ENCODE peak calls at places on chromosomes 7 and 10, in ten cellular contexts. K, Y, H, A, X, J, C, R, N and F are unnamed samples.

GRCh38 chr7:50781371-50781770 is 1.3 kb downstream of the GRB10 start:
- DNase-seq in X (no peak), Y (no peak), K (peak), N (no peak), H (no peak), J (no peak), A (no peak), R (no peak), C (no peak), F (no peak)

GRCh38 chr7:120023494-120024167 is 249.3 kb upstream of the KCND2 start:
- DNase-seq in K (no peak), X (no peak), R (peak), N (peak), J (no peak), A (no peak), H (no peak), C (no peak), Y (no peak), F (peak)

GRCh38 chr10:7819126-7819470 is 793 bp downstream of the TAF3 start:
- DNase-seq in H (peak), Y (peak), R (peak), X (peak), A (no peak), J (peak), K (peak), C (peak), N (peak), F (peak)

GRCh38 chr7:116955801-116956514 is 2.7 kb downstream of the ST7 start:
- DNase-seq in H (no peak), N (peak), A (no peak), R (peak), X (no peak), K (no peak), C (no peak), Y (no peak), J (no peak), F (no peak)

GRCh38 chr10:71835671-71836593 is 15.1 kb downstream of the PSAP start:
- DNase-seq in K (peak), C (peak), J (peak), Y (no peak), H (no peak), X (peak), R (peak), N (peak), A (no peak), F (peak)

GRCh38 chr7:126698446-126698845 is 554.3 kb downstream of the GRM8 start:
- DNase-seq in X (no peak), C (no peak), K (no peak), A (no peak), J (no peak), Y (no peak), N (no peak), H (peak), R (no peak), F (no peak)

GRCh38 chr10:97633921-97634320 is 621 bp upstream of the MORN4 start:
- DNase-seq in X (no peak), C (no peak), H (peak), J (no peak), Y (peak), N (no peak), K (peak), A (no peak), R (peak), F (peak)

GRCh38 chr10:637771-638195 is 51.7 kb downstream of the DIP2C start:
- DNase-seq in A (no peak), H (no peak), N (no peak), Y (no peak), X (no peak), C (no peak), K (no peak), R (no peak), J (no peak), F (no peak)

GRCh38 chr7:54679414-54679813 is 79.6 kb downstream of the SEC61G start:
- DNase-seq in R (no peak), H (no peak), J (no peak), N (no peak), C (no peak), A (no peak), Y (no peak), X (no peak), K (no peak), F (no peak)

GRCh38 chr7:2078899-2079298 is 153.8 kb downstream of the MAD1L1 start:
- DNase-seq in Y (no peak), C (no peak), N (no peak), J (no peak), R (no peak), K (no peak), H (no peak), X (no peak), A (no peak), F (no peak)

GRCh38 chr7:73521636-73522080 is 435 bp downstream of the BAZ1B start:
- DNase-seq in A (no peak), C (peak), N (peak), R (peak), Y (peak), H (peak), X (peak), K (no peak), J (peak), F (peak)

GRCh38 chr7:15461576-15461975 is 100.2 kb downstream of the AGMO start:
- DNase-seq in Y (no peak), R (peak), N (peak), A (no peak), J (no peak), C (no peak), X (no peak), H (peak), K (no peak), F (peak)

GRCh38 chr10:78222096-78222790 is 188.6 kb downstream of the RPS24 start:
- DNase-seq in A (no peak), C (no peak), J (no peak), R (no peak), X (no peak), N (no peak), K (no peak), H (no peak), Y (no peak), F (no peak)

GRCh38 chr10:19629559-19629958 is 186.7 kb upstream of the PLXDC2 start:
- DNase-seq in H (no peak), J (peak), K (peak), C (peak), A (no peak), Y (no peak), N (peak), R (peak), X (peak), F (peak)

GRCh38 chr7:47582748-47583740 is 1.1 kb upstream of the TNS3 start:
- DNase-seq in X (no peak), J (no peak), C (peak), A (no peak), H (no peak), K (no peak), Y (no peak), R (peak), N (peak), F (peak)

GRCh38 chr10:47160967-47161366 is 139.0 kb upstream of the GDF10 start:
- DNase-seq in K (no peak), R (no peak), N (no peak), C (no peak), J (no peak), Y (no peak), A (no peak), H (peak), X (no peak), F (no peak)

GRCh38 chr10:131726460-131726861 is 174.3 kb upstream of the PPP2R2D start:
- DNase-seq in R (no peak), N (no peak), C (peak), H (no peak), J (peak), K (peak), Y (no peak), A (no peak), X (peak), F (no peak)

GRCh38 chr10:35992107-35992506 is 350.0 kb upstream of the FZD8 start:
- DNase-seq in Y (no peak), J (no peak), X (no peak), K (no peak), A (no peak), C (no peak), H (no peak), N (no peak), R (no peak), F (no peak)

GRCh38 chr10:14244147-14244546 is 86.6 kb downstream of the FRMD4A start:
- DNase-seq in A (no peak), X (no peak), J (no peak), R (no peak), Y (peak), K (peak), H (no peak), C (no peak), N (no peak), F (no peak)

GRCh38 chr10:101512741-101513140 is 75.3 kb downstream of the POLL start:
- DNase-seq in Y (no peak), C (no peak), K (no peak), J (no peak), A (no peak), X (no peak), N (peak), H (peak), R (peak), F (peak)

GRCh38 chr10:15068802-15069201 is 19.8 kb downstream of the ACBD7 start:
- DNase-seq in N (peak), A (no peak), K (no peak), X (no peak), J (no peak), Y (no peak), R (peak), C (no peak), H (no peak), F (peak)

GRCh38 chr10:7070950-7071349 is 339.9 kb downstream of the SFMBT2 start:
- DNase-seq in H (no peak), C (no peak), J (no peak), R (no peak), N (no peak), A (no peak), Y (no peak), K (no peak), X (no peak), F (no peak)

GRCh38 chr10:100802196-100802595 is 56.8 kb downstream of the PAX2 start:
- DNase-seq in K (no peak), H (no peak), C (no peak), A (no peak), J (no peak), N (no peak), R (no peak), Y (no peak), X (no peak), F (no peak)

GRCh38 chr10:133324857-133325260 is 11.8 kb downstream of the CALY start:
- DNase-seq in K (peak), X (no peak), C (peak), Y (no peak), N (no peak), A (no peak), H (no peak), R (no peak), J (no peak), F (no peak)

GRCh38 chr10:48384699-48384982 is 78.2 kb downstream of the MAPK8 start:
- DNase-seq in J (no peak), N (no peak), K (no peak), H (no peak), Y (no peak), A (no peak), R (no peak), C (no peak), X (no peak), F (no peak)

GRCh38 chr7:88243345-88243909 is 23.6 kb upstream of the SRI start:
- DNase-seq in R (peak), X (no peak), J (no peak), C (no peak), Y (peak), A (no peak), N (peak), K (peak), H (peak), F (peak)

GRCh38 chr7:41437257-41438196 is 265.4 kb downstream of the INHBA start:
- DNase-seq in R (peak), K (no peak), H (peak), N (peak), J (no peak), X (no peak), C (no peak), Y (no peak), A (no peak), F (no peak)

GRCh38 chr7:130180571-130180971 is 24.6 kb downstream of the TMEM209 start:
- DNase-seq in R (no peak), X (no peak), K (no peak), A (no peak), N (peak), Y (no peak), H (peak), J (no peak), C (no peak), F (peak)

GRCh38 chr7:129739427-129739826 is 127.9 kb downstream of the NRF1 start:
- DNase-seq in K (no peak), C (no peak), H (peak), X (peak), Y (no peak), A (no peak), R (peak), J (no peak), N (peak), F (peak)

GRCh38 chr7:131581241-131582157 is 25.1 kb upstream of the PODXL start:
- DNase-seq in N (no peak), C (peak), J (peak), H (no peak), A (no peak), Y (no peak), X (peak), R (peak), K (no peak), F (no peak)

GRCh38 chr7:55308186-55308929 is 56.8 kb upstream of the LANCL2 start:
- DNase-seq in R (peak), X (no peak), K (no peak), J (no peak), Y (peak), A (no peak), C (no peak), H (no peak), N (peak), F (peak)

GRCh38 chr7:2959828-2960599 is 83.7 kb downstream of the CARD11 start:
- DNase-seq in X (no peak), J (no peak), C (no peak), R (no peak), H (no peak), K (no peak), N (no peak), A (no peak), Y (no peak), F (no peak)

GRCh38 chr10:69068549-69068948 is 19.4 kb upstream of the SRGN start:
- DNase-seq in R (peak), K (no peak), N (no peak), A (no peak), C (no peak), H (no peak), X (no peak), J (no peak), Y (no peak), F (peak)

GRCh38 chr10:70500339-70500738 is 21.8 kb downstream of the PALD1 start:
- DNase-seq in N (no peak), J (no peak), R (no peak), C (no peak), H (no peak), Y (no peak), K (no peak), A (no peak), X (no peak), F (no peak)

GRCh38 chr7:155998328-155998691 is 186.0 kb upstream of the SHH start:
- DNase-seq in Y (no peak), K (no peak), A (no peak), H (no peak), X (no peak), J (no peak), C (no peak), N (no peak), R (no peak), F (no peak)

GRCh38 chr7:155996718-155997059 is 184.4 kb upstream of the SHH start:
- DNase-seq in H (no peak), C (no peak), A (no peak), R (no peak), K (no peak), J (no peak), X (no peak), Y (no peak), N (no peak), F (no peak)

GRCh38 chr7:155998766-155999630 is 186.7 kb upstream of the SHH start:
- DNase-seq in C (no peak), J (no peak), Y (no peak), K (no peak), A (no peak), H (no peak), N (no peak), X (no peak), R (no peak), F (no peak)

GRCh38 chr7:155999631-156000489 is 187.6 kb upstream of the SHH start:
- DNase-seq in X (no peak), R (no peak), Y (no peak), J (no peak), H (no peak), N (no peak), K (no peak), A (no peak), C (no peak), F (no peak)

GRCh38 chr7:155997431-155998327 is 185.4 kb upstream of the SHH start:
- DNase-seq in Y (no peak), A (no peak), C (no peak), X (no peak), N (no peak), H (no peak), R (no peak), J (no peak), K (no peak), F (no peak)
- H3K4me3 ChIP-seq in Y (no peak), A (peak), C (no peak), X (no peak), N (no peak), H (no peak), R (no peak), J (no peak), K (no peak), F (no peak)

DNA sequence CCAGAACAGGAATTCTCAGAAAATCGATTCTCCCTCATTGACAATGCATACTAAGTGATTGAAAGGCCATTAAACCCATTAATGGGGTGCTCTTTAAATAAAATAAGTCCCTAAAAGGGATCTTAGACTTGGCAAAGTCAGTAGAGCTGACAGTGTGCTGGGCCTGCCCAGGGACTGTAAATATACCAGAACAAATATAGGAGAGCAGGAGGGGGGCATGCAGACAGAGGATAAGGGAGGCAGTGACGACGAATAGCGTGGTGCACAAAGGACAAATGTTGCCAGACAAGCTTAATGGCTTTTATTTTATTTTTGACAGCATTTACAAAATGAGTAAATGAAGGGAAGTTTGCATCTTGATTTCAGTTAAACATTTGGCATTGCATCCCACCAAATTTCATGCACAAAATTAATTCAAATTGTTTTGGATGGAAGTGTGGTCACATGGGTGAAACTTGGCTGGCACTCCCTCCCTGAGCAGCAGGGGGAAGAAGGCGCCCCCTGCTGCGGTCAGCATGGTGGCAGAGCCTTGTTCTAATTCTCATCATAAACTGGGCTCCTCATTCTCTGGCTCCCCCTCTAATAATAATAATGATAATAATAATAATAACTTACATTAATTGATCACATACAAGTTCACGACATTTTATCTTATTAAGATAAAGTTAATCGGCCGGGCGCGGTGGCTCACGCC is 215.9 kb downstream of the SNX10 start:
- DNase-seq in K (no peak), H (no peak), A (no peak), Y (no peak), C (no peak), R (no peak), X (no peak), J (no peak), N (no peak), F (no peak)
- TF ChIP-seq CTCF in K (no peak), H (peak), A (no peak), Y (no peak), C (no peak), R (no peak), X (no peak), J (no peak), N (no peak), F (no peak)

DNA sequence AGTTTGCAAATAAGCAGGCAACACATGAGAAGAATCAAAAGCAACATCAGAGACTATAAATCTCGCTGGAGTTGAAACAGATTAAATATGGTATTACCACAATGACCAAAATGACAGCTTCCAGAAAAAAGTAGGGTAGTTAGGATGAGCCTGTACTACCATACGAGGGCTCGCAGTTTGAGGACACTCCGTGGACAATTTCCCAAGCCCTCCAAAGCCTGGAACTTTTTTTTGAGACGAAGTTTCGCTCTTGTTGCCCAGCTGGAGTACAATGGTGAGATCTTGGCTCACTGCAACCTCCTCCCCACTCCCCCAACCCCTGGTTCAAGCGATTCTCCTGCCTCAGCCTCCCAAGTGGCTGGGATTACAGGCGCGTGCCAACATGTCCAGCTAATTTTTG is 1.0 kb downstream of the LRRC17 start:
- DNase-seq in K (no peak), H (no peak), A (no peak), Y (no peak), N (peak), R (no peak), J (no peak), C (no peak), X (no peak), F (no peak)
- H3K4me3 ChIP-seq in K (no peak), H (no peak), A (no peak), Y (no peak), N (peak), R (no peak), J (peak), C (peak), X (peak), F (peak)

DNA sequence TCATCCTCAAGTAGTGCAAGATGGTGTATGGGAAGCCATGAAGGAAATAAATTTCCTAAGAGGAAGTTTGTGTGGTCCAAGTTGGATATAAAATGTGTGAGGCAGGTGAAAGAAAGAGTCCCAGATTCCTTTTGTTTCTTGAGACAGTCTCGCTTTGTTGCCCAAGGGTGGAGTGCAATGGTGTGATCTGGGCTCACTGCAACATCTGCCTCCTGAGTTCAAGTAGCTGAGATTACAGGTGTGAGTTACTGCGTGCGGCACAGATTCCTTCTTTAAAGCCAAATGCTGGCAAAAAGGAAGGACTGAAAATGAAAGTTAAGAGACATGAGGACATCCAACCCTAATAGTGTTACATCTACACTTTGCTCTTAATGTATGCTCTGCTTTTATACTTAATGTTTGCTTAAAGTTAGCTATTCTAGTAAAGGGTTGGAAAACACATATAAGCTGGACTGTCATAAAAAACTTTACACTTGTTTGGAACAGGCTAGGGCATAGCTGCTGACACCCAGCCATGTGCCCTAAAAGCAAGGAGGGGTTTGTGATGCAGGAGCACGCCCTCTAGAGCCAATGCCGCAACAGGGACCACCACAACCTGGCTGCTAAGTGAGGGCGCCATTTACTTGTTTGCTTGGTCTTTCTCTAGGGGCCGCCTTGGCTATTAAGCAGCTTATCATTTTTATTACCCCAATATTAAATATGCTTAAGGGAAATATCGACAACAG is 34.5 kb downstream of the CLEC2L start:
- DNase-seq in J (no peak), H (no peak), K (peak), R (no peak), A (no peak), X (no peak), Y (no peak), N (no peak), C (no peak), F (no peak)
- TF ChIP-seq CTCF in J (no peak), H (peak), K (peak), R (no peak), A (no peak), X (no peak), Y (peak), N (no peak), C (no peak), F (peak)

GRCh38 chr10:108465871-108466641 is 1301.5 kb upstream of the SORCS1 start:
- DNase-seq in C (no peak), R (peak), J (peak), H (no peak), K (peak), Y (no peak), A (no peak), N (peak), X (peak), F (peak)
- H3K4me3 ChIP-seq in C (peak), R (peak), J (peak), H (no peak), K (peak), Y (no peak), A (no peak), N (peak), X (peak), F (peak)

GRCh38 chr7:107044347-107045194 is at the start of gene PRKAR2B:
- DNase-seq in J (peak), N (peak), X (peak), K (peak), A (peak), R (peak), C (peak), H (peak), Y (peak), F (peak)
- TF ChIP-seq CTCF in J (no peak), N (no peak), X (no peak), K (no peak), A (no peak), R (no peak), C (no peak), H (no peak), Y (no peak), F (no peak)